ENCODE peak calls at places on chromosomes 11 and 22, in four cellular contexts. One of them, this sample, is unnamed.

GRCh38 chr11:102485095-102485722 is 32.6 kb upstream of the TMEM123 start:
- DNase-seq in K562: no peak
- DNase-seq in HepG2: peak; percentile 72
- DNase-seq in HCT116: no peak
- DNase-seq in this sample: no peak

GRCh38 chr11:44607324-44607962 is 42.0 kb downstream of the CD82 start:
- DNase-seq in K562: peak; percentile 29
- DNase-seq in HepG2: no peak
- DNase-seq in HCT116: no peak
- DNase-seq in this sample: no peak

GRCh38 chr22:49650336-49651241 is 177.1 kb downstream of the BRD1 start:
- DNase-seq in K562: no peak
- DNase-seq in HepG2: no peak
- DNase-seq in HCT116: no peak
- DNase-seq in this sample: no peak

GRCh38 chr11:128424271-128424709 is 163.1 kb downstream of the ETS1 start:
- DNase-seq in K562: no peak
- DNase-seq in HepG2: no peak
- DNase-seq in HCT116: no peak
- DNase-seq in this sample: no peak

GRCh38 chr11:95531116-95531515 is 258.5 kb downstream of the FAM76B start:
- DNase-seq in K562: no peak
- DNase-seq in HepG2: no peak
- DNase-seq in HCT116: no peak
- DNase-seq in this sample: no peak

GRCh38 chr11:122100222-122101080 is 15.6 kb downstream of the BLID start:
- DNase-seq in K562: no peak
- DNase-seq in HepG2: no peak
- DNase-seq in HCT116: no peak
- DNase-seq in this sample: no peak

GRCh38 chr22:29827091-29827490 is 11.0 kb downstream of the ASCC2 start:
- DNase-seq in K562: peak; percentile 15
- DNase-seq in HepG2: no peak
- DNase-seq in HCT116: no peak
- DNase-seq in this sample: no peak

GRCh38 chr11:65504671-65505433 is 6.0 kb downstream of the MALAT1 start:
- DNase-seq in K562: peak; percentile 53
- DNase-seq in HepG2: no peak
- DNase-seq in HCT116: no peak
- DNase-seq in this sample: no peak

GRCh38 chr11:72793452-72794367 is at the start of gene STARD10:
- DNase-seq in K562: peak; percentile 98
- DNase-seq in HepG2: peak; percentile 90
- DNase-seq in HCT116: peak; percentile 87
- DNase-seq in this sample: peak; percentile 82

GRCh38 chr11:103536335-103536722 is 427.1 kb downstream of the DYNC2H1 start:
- DNase-seq in K562: no peak
- DNase-seq in HepG2: no peak
- DNase-seq in HCT116: no peak
- DNase-seq in this sample: no peak

GRCh38 chr22:42985541-42985925 is 29.4 kb downstream of the PACSIN2 start:
- DNase-seq in K562: no peak
- DNase-seq in HepG2: no peak
- DNase-seq in HCT116: no peak
- DNase-seq in this sample: no peak

GRCh38 chr11:66749091-66749490 is 20.1 kb upstream of the SPTBN2 start:
- DNase-seq in K562: no peak
- DNase-seq in HepG2: no peak
- DNase-seq in HCT116: no peak
- DNase-seq in this sample: no peak

DNA sequence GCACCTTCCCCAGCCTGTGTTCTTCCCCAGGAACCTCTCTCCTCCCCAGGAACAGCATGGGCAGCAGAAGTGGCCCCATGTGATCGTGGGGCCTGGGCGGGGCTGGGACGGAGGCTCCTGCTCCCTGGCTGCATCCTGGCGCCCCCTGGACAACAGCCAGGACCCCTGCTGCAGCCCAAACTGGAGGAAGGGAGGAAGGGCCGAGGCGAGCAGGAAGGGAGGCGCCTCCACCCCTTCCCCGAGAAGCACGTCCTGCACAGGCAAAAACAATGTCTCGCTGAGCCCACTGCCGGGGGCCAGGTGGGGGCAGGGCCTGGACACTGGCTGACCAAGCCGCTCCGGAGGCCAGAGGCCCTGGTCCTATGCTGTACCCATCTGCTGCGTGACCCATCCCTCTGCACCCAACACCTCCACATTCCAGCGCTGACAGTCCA is 15.0 kb upstream of the MFNG start:
- DNase-seq in K562: no peak
- DNase-seq in HepG2: no peak
- DNase-seq in HCT116: no peak
- DNase-seq in this sample: no peak
- H3K27ac ChIP-seq in K562: no peak overlapping the region
- H3K27ac ChIP-seq in HepG2: peak overlapping the region; percentile 83
- H3K27ac ChIP-seq in HCT116: peak overlapping the region; percentile 50
- H3K27ac ChIP-seq in this sample: peak overlapping the region; percentile 77

GRCh38 chr11:92707173-92707619 is 262.3 kb upstream of the MTNR1B start:
- DNase-seq in K562: no peak
- DNase-seq in HepG2: no peak
- DNase-seq in HCT116: no peak
- DNase-seq in this sample: no peak

GRCh38 chr11:92714111-92714510 is 255.3 kb upstream of the MTNR1B start:
- DNase-seq in K562: no peak
- DNase-seq in HepG2: no peak
- DNase-seq in HCT116: no peak
- DNase-seq in this sample: no peak

GRCh38 chr11:92709329-92709728 is 260.1 kb upstream of the MTNR1B start:
- DNase-seq in K562: no peak
- DNase-seq in HepG2: no peak
- DNase-seq in HCT116: no peak
- DNase-seq in this sample: no peak

GRCh38 chr11:92707665-92708064 is 261.8 kb upstream of the MTNR1B start:
- DNase-seq in K562: no peak
- DNase-seq in HepG2: no peak
- DNase-seq in HCT116: no peak
- DNase-seq in this sample: no peak

DNA sequence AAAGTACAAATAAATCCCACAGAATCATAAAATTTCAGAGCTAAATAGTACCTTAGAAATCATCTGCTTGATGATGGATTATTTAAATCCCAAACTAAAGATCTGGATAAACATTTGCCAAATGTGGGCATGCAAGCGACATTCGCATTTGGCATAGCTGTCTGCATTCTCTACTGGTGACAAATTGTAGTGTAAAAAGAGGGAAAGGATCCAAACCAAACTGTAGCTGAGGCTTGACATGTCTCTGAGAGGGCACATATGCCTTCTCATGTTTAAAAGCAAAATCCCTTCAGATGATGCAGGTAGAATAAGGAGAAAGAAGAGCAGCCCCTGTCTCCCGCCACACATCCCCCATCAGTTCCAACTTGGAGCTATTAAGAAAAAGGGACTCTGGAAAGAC is 257.5 kb upstream of the MTNR1B start:
- DNase-seq in K562: no peak
- DNase-seq in HepG2: no peak
- DNase-seq in HCT116: no peak
- DNase-seq in this sample: no peak
- TF ChIP-seq TCF7L2 in K562: no peak
- TF ChIP-seq TCF7L2 in HepG2: no peak
- TF ChIP-seq TCF7L2 in HCT116: no peak
- TF ChIP-seq TCF7L2 in this sample: no peak

DNA sequence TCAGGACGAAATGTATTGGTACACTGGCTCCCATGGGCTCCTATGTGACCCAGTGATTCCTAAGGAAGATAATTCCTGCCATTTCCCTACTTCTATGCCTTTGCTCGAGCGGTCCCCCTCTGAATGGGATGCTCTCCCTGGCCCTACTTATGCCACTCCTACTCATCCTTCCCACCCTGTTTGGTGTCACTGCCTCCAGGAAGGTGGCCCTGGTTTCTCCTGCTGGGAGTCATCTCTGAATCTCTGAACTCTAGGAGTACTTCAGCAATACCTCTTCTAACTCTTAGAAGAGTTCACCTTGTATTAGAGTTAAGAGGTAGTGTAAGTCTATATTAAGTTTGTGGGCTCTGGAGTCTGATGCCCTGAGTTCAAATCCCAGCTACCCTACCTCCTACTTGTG is 35.5 kb upstream of the LRRC55 start:
- DNase-seq in K562: no peak
- DNase-seq in HepG2: no peak
- DNase-seq in HCT116: no peak
- DNase-seq in this sample: no peak
- TF ChIP-seq SIN3A in K562: no peak
- TF ChIP-seq SIN3A in HepG2: no peak
- TF ChIP-seq SIN3A in HCT116: no peak
- TF ChIP-seq SIN3A in this sample: no peak

DNA sequence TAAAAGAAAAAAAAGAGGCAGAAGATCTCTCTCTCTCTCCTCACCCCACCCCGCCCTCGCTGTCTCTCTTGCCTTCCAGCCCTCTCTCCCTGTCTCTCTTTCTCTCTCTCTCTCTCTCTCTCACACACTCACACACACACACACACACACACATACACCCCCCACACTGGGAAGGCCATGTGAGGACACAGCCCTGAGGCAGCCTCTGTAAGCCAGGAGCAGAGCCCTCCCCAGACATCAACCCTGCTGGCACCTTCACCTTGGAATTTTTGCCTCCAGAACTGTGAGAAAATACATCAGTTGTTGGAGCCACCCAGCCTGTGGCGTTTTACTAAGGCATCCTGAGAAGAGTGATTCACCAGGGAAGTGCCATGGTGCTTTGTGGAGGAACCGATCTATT is 14.7 kb downstream of the APOL3 start:
- DNase-seq in K562: no peak
- DNase-seq in HepG2: no peak
- DNase-seq in HCT116: no peak
- DNase-seq in this sample: no peak
- H3K27ac ChIP-seq in K562: no peak overlapping the region
- H3K27ac ChIP-seq in HepG2: no peak overlapping the region
- H3K27ac ChIP-seq in HCT116: no peak overlapping the region
- H3K27ac ChIP-seq in this sample: no peak overlapping the region